ENCODE peak calls at places on chromosomes 3 and 15, in eight cellular contexts. One of them, this sample, is unnamed.

GRCh38 chr15:101088788-101089578 is 162.9 kb downstream of the CHSY1 start:
- DNase-seq in Peyer's patch: peak
- DNase-seq in A549: peak
- DNase-seq in pancreas: peak
- DNase-seq in HCT116: peak
- DNase-seq in AG10803: peak
- DNase-seq in cardiac fibroblast: peak
- DNase-seq in IMR-90: no peak
- DNase-seq in this sample: peak

GRCh38 chr3:179474480-179474879 is 23.2 kb upstream of the GNB4 start:
- DNase-seq in IMR-90: no peak
- DNase-seq in pancreas: no peak
- DNase-seq in A549: no peak
- DNase-seq in cardiac fibroblast: no peak
- DNase-seq in AG10803: no peak
- DNase-seq in Peyer's patch: no peak
- DNase-seq in HCT116: no peak
- DNase-seq in this sample: no peak

GRCh38 chr3:4757056-4757948 is 221.9 kb upstream of the BHLHE40 start:
- DNase-seq in IMR-90: no peak
- DNase-seq in HCT116: no peak
- DNase-seq in cardiac fibroblast: no peak
- DNase-seq in AG10803: no peak
- DNase-seq in A549: no peak
- DNase-seq in pancreas: no peak
- DNase-seq in Peyer's patch: no peak
- DNase-seq in this sample: no peak

GRCh38 chr3:15601399-15602145 is at the start of the genes BTD and HACL1:
- DNase-seq in Peyer's patch: peak
- DNase-seq in AG10803: peak
- DNase-seq in HCT116: peak
- DNase-seq in cardiac fibroblast: peak
- DNase-seq in IMR-90: peak
- DNase-seq in A549: peak
- DNase-seq in pancreas: peak
- DNase-seq in this sample: peak

GRCh38 chr3:164940737-164941136 is 137.6 kb downstream of the SI start:
- DNase-seq in pancreas: no peak
- DNase-seq in Peyer's patch: no peak
- DNase-seq in A549: no peak
- DNase-seq in HCT116: no peak
- DNase-seq in AG10803: no peak
- DNase-seq in cardiac fibroblast: no peak
- DNase-seq in IMR-90: no peak
- DNase-seq in this sample: no peak

GRCh38 chr3:159846255-159846654 is 142.4 kb upstream of the IL12A start:
- DNase-seq in A549: no peak
- DNase-seq in IMR-90: no peak
- DNase-seq in pancreas: no peak
- DNase-seq in AG10803: no peak
- DNase-seq in HCT116: no peak
- DNase-seq in Peyer's patch: no peak
- DNase-seq in cardiac fibroblast: no peak
- DNase-seq in this sample: no peak

GRCh38 chr3:119221779-119222320 is 18.8 kb downstream of the B4GALT4 start:
- DNase-seq in cardiac fibroblast: no peak
- DNase-seq in HCT116: no peak
- DNase-seq in pancreas: no peak
- DNase-seq in Peyer's patch: no peak
- DNase-seq in A549: no peak
- DNase-seq in AG10803: peak
- DNase-seq in IMR-90: peak
- DNase-seq in this sample: peak

GRCh38 chr3:242986-243706 is 46.6 kb downstream of the CHL1 start:
- DNase-seq in IMR-90: peak
- DNase-seq in pancreas: no peak
- DNase-seq in Peyer's patch: no peak
- DNase-seq in cardiac fibroblast: peak
- DNase-seq in AG10803: peak
- DNase-seq in A549: no peak
- DNase-seq in HCT116: no peak
- DNase-seq in this sample: no peak

GRCh38 chr15:25844542-25844941 is 18.6 kb downstream of the ATP10A start:
- DNase-seq in Peyer's patch: no peak
- DNase-seq in IMR-90: no peak
- DNase-seq in A549: no peak
- DNase-seq in cardiac fibroblast: no peak
- DNase-seq in HCT116: no peak
- DNase-seq in AG10803: no peak
- DNase-seq in pancreas: no peak
- DNase-seq in this sample: no peak

GRCh38 chr3:53938645-53939044 is 47.0 kb upstream of the SELENOK start:
- DNase-seq in A549: peak
- DNase-seq in Peyer's patch: no peak
- DNase-seq in AG10803: peak
- DNase-seq in IMR-90: peak
- DNase-seq in pancreas: no peak
- DNase-seq in HCT116: peak
- DNase-seq in cardiac fibroblast: peak
- DNase-seq in this sample: peak

DNA sequence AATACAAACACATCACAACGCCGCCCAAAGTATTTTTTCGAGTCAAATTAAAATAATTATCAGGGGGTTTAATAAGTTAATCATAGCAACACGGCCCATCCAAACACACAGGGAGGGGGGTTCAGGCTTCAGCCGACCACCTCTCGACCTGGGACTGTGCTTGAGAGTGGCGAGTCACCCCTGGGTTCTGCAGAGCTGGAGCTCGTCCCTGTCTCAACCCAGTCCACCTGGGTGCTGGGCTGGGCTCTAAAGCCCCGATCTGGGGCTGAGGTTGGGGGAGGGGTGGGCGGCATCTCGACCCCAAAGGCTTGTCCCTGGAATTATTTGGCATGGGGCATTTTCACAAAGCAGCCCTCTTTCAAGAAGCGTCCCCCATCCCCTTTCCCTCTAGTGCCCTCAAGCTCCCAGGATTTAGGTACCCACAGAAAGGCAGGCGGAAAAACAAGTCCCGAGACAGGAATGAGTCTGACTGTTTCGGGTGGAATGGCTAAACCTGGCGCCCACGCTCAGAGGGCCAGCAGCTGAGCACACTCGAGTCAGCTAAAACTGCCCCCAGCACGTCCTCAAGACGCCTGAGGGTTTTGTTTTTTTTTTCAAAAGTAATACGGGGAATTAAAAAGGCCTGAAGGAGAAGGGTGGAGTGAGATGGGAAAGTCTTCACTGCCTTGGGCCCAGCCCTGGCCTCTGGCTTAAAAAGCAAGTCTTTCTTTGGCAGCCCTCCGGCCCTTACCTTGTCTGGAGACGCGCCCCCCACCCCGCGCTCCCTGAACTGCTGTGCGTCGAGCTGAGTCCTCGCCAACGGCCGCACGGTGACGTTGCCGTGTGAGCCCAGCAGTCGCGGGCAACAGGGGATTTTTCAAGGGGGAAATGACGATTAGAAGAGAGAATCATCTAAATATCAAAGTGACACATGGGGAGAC is 32.5 kb downstream of the NR2F2 start:
- DNase-seq in AG10803: no peak
- DNase-seq in HCT116: no peak
- DNase-seq in pancreas: no peak
- DNase-seq in cardiac fibroblast: no peak
- DNase-seq in A549: no peak
- DNase-seq in Peyer's patch: no peak
- DNase-seq in IMR-90: no peak
- DNase-seq in this sample: no peak
- TF ChIP-seq CTCF in AG10803: no peak
- TF ChIP-seq CTCF in HCT116: no peak
- TF ChIP-seq CTCF in pancreas: no peak
- TF ChIP-seq CTCF in cardiac fibroblast: no peak
- TF ChIP-seq CTCF in A549: no peak
- TF ChIP-seq CTCF in Peyer's patch: no peak
- TF ChIP-seq CTCF in IMR-90: no peak
- TF ChIP-seq CTCF in this sample: no peak

GRCh38 chr15:68580026-68580882 is 1.5 kb downstream of the CORO2B start:
- DNase-seq in IMR-90: no peak
- DNase-seq in pancreas: no peak
- DNase-seq in AG10803: no peak
- DNase-seq in A549: no peak
- DNase-seq in Peyer's patch: no peak
- DNase-seq in HCT116: no peak
- DNase-seq in cardiac fibroblast: no peak
- DNase-seq in this sample: no peak
- H3K4me3 ChIP-seq in IMR-90: peak
- H3K4me3 ChIP-seq in pancreas: no peak
- H3K4me3 ChIP-seq in AG10803: peak
- H3K4me3 ChIP-seq in A549: no peak
- H3K4me3 ChIP-seq in Peyer's patch: no peak
- H3K4me3 ChIP-seq in HCT116: peak
- H3K4me3 ChIP-seq in cardiac fibroblast: peak
- H3K4me3 ChIP-seq in this sample: peak

GRCh38 chr3:121111914-121112612 is 204.1 kb downstream of the STXBP5L start:
- DNase-seq in A549: no peak
- DNase-seq in Peyer's patch: no peak
- DNase-seq in IMR-90: no peak
- DNase-seq in pancreas: no peak
- DNase-seq in AG10803: no peak
- DNase-seq in HCT116: no peak
- DNase-seq in cardiac fibroblast: no peak
- DNase-seq in this sample: no peak
- TF ChIP-seq CTCF in A549: no peak
- TF ChIP-seq CTCF in Peyer's patch: no peak
- TF ChIP-seq CTCF in IMR-90: no peak
- TF ChIP-seq CTCF in pancreas: no peak
- TF ChIP-seq CTCF in AG10803: no peak
- TF ChIP-seq CTCF in HCT116: peak
- TF ChIP-seq CTCF in cardiac fibroblast: no peak
- TF ChIP-seq CTCF in this sample: no peak

DNA sequence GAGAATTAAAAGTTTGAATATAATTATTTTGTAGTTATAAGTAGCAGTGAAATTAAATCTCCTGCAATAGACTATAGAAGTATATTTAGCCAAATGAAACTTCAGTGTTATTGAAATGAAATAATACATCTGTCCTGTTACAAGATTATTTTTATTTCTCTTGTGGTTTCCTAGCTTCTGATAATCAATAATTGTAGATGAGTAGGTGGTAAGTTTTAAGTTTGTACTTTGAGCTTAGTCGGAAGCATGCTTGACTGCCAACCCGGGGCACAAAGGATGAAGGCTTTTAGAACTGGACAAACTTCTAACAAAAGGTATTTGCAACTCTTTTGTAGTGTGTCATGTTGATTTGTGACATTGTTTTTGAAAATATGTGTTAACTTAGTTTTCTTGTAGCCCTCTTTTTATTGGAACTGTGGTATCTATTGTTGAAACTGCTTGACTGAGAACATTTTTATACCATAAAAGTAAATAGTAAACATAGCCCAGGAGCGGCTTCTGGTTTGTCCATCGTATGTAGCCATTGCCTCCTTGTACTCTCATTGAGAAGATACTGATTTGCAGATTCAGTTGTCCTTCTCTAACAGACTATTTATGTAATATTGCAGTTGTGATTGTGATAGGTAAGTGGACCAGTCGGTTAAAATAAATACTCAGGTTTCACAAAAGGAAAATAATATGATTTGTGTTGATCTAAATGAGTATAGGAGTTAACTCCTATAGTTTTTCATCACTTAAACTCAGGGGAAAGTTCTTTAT is 2.9 kb downstream of the CTNNB1 start:
- DNase-seq in HCT116: no peak
- DNase-seq in Peyer's patch: no peak
- DNase-seq in A549: no peak
- DNase-seq in cardiac fibroblast: no peak
- DNase-seq in pancreas: no peak
- DNase-seq in AG10803: no peak
- DNase-seq in IMR-90: no peak
- DNase-seq in this sample: no peak
- H3K4me3 ChIP-seq in HCT116: no peak
- H3K4me3 ChIP-seq in Peyer's patch: peak
- H3K4me3 ChIP-seq in A549: peak
- H3K4me3 ChIP-seq in cardiac fibroblast: peak
- H3K4me3 ChIP-seq in pancreas: no peak
- H3K4me3 ChIP-seq in AG10803: no peak
- H3K4me3 ChIP-seq in IMR-90: peak
- H3K4me3 ChIP-seq in this sample: peak

DNA sequence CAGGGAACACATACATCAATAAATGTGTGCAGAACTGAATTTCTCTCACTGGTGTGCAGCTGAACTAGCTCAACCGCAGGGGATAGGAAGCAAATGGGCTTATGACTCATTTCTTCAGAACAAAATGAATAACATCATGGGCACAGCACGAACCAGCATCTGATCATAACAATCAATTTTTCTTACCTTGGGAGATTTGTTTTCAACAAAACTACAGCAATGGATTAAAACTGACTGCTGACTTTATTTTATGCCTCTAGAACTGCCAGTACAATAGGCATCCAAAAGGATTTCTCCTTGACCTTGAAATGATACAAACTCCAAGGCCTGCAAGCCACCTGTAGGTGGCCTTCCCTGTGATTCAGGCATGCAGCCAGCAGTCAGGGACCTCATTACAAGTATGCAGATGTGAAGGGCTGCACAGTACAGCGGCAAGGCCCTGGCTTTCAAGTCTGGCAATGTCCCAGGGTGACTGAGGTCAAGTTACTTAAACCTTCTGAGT is 26.1 kb downstream of the TAMM41 start:
- DNase-seq in A549: no peak
- DNase-seq in Peyer's patch: no peak
- DNase-seq in cardiac fibroblast: peak
- DNase-seq in IMR-90: peak
- DNase-seq in HCT116: no peak
- DNase-seq in AG10803: peak
- DNase-seq in pancreas: no peak
- DNase-seq in this sample: peak
- TF ChIP-seq CTCF in A549: no peak
- TF ChIP-seq CTCF in Peyer's patch: no peak
- TF ChIP-seq CTCF in cardiac fibroblast: peak
- TF ChIP-seq CTCF in IMR-90: no peak
- TF ChIP-seq CTCF in HCT116: peak
- TF ChIP-seq CTCF in AG10803: no peak
- TF ChIP-seq CTCF in pancreas: no peak
- TF ChIP-seq CTCF in this sample: peak

GRCh38 chr3:44476181-44476599 is 1.3 kb downstream of the ZNF445 start:
- DNase-seq in AG10803: peak
- DNase-seq in cardiac fibroblast: peak
- DNase-seq in A549: no peak
- DNase-seq in Peyer's patch: no peak
- DNase-seq in IMR-90: peak
- DNase-seq in HCT116: no peak
- DNase-seq in pancreas: no peak
- DNase-seq in this sample: peak
- H3K4me3 ChIP-seq in AG10803: peak
- H3K4me3 ChIP-seq in cardiac fibroblast: peak
- H3K4me3 ChIP-seq in A549: peak
- H3K4me3 ChIP-seq in Peyer's patch: peak
- H3K4me3 ChIP-seq in IMR-90: peak
- H3K4me3 ChIP-seq in HCT116: peak
- H3K4me3 ChIP-seq in pancreas: peak
- H3K4me3 ChIP-seq in this sample: peak

GRCh38 chr15:40094156-40094555 is 14.5 kb downstream of the BMF start:
- DNase-seq in AG10803: no peak
- DNase-seq in cardiac fibroblast: no peak
- DNase-seq in HCT116: no peak
- DNase-seq in Peyer's patch: no peak
- DNase-seq in IMR-90: no peak
- DNase-seq in pancreas: peak
- DNase-seq in A549: no peak
- DNase-seq in this sample: no peak
- TF ChIP-seq CTCF in AG10803: no peak
- TF ChIP-seq CTCF in cardiac fibroblast: no peak
- TF ChIP-seq CTCF in HCT116: no peak
- TF ChIP-seq CTCF in Peyer's patch: no peak
- TF ChIP-seq CTCF in IMR-90: no peak
- TF ChIP-seq CTCF in pancreas: no peak
- TF ChIP-seq CTCF in A549: no peak
- TF ChIP-seq CTCF in this sample: no peak